ENCODE peak calls at places on chromosomes 2 and 18, in six cellular contexts. P, G, I, Z, M and D are unnamed samples.

GRCh38 chr2:109239720-109240119 is 110.7 kb downstream of the SH3RF3 start:
- DNase-seq in I (peak), Z (peak), G (peak), P (no peak), M (no peak), D (no peak)

GRCh38 chr2:38959938-38960608 is 70.4 kb downstream of the ARHGEF33 start:
- DNase-seq in I (peak), M (peak), P (peak), Z (no peak), G (peak), D (no peak)

GRCh38 chr2:70767699-70768584 is at the start of gene ADD2:
- DNase-seq in I (peak), P (peak), G (peak), M (no peak), Z (peak), D (peak)

GRCh38 chr2:232623768-232624553 is 9.4 kb upstream of the EFHD1 start:
- DNase-seq in P (no peak), Z (no peak), G (no peak), M (no peak), I (no peak), D (no peak)

GRCh38 chr2:78908973-78909372 is 116.5 kb upstream of the REG3G start:
- DNase-seq in P (no peak), I (no peak), Z (no peak), M (no peak), G (no peak), D (no peak)

GRCh38 chr2:134436706-134437105 is 182.8 kb downstream of the MGAT5 start:
- DNase-seq in M (no peak), I (no peak), P (no peak), Z (peak), G (peak), D (no peak)

GRCh38 chr2:153047220-153047619 is 328.8 kb downstream of the ARL6IP6 start:
- DNase-seq in Z (no peak), G (no peak), M (no peak), P (no peak), I (no peak), D (no peak)

GRCh38 chr2:145827235-145827634 is 1307.3 kb upstream of the ZEB2 start:
- DNase-seq in G (no peak), Z (no peak), I (no peak), M (no peak), P (no peak), D (no peak)

GRCh38 chr18:56739731-56740130 is 88.6 kb downstream of the WDR7 start:
- DNase-seq in M (no peak), G (no peak), P (no peak), Z (no peak), I (no peak), D (no peak)

GRCh38 chr18:58290059-58290747 is 246.2 kb downstream of the NEDD4L start:
- DNase-seq in Z (peak), P (no peak), I (peak), G (no peak), M (no peak), D (no peak)

GRCh38 chr2:18829331-18829902 is 240.0 kb upstream of the NT5C1B start:
- DNase-seq in G (peak), I (peak), M (no peak), Z (peak), P (no peak), D (no peak)

GRCh38 chr2:237178396-237178795 is 92.7 kb downstream of the COPS8 start:
- DNase-seq in Z (peak), G (peak), P (no peak), I (peak), M (no peak), D (no peak)

GRCh38 chr2:222919841-222920609 is 59.2 kb downstream of the ACSL3 start:
- DNase-seq in G (peak), P (no peak), Z (peak), M (no peak), I (peak), D (no peak)

GRCh38 chr18:58559427-58560186 is 69.3 kb downstream of the ALPK2 start:
- DNase-seq in P (no peak), Z (no peak), M (no peak), G (no peak), I (peak), D (no peak)

GRCh38 chr2:26605195-26605968 is 35.8 kb downstream of the CIB4 start:
- DNase-seq in Z (peak), I (peak), P (no peak), M (peak), G (peak), D (peak)

GRCh38 chr2:68357608-68358337 is 7.3 kb upstream of the PLEK start:
- DNase-seq in M (peak), G (peak), P (no peak), I (peak), Z (peak), D (no peak)

GRCh38 chr18:56096861-56097260 is 508.9 kb upstream of the TCF4 start:
- DNase-seq in I (no peak), M (no peak), P (no peak), Z (no peak), G (no peak), D (no peak)

GRCh38 chr2:23287250-23287704 is 97.7 kb upstream of the KLHL29 start:
- DNase-seq in P (no peak), G (peak), I (peak), M (peak), Z (no peak), D (no peak)

GRCh38 chr2:112033600-112033999 is 21.5 kb upstream of the TMEM87B start:
- DNase-seq in G (peak), I (peak), P (no peak), Z (peak), M (peak), D (no peak)

GRCh38 chr18:9772847-9773677 is 65.0 kb downstream of the RAB31 start:
- DNase-seq in Z (no peak), I (no peak), G (no peak), M (no peak), P (no peak), D (no peak)

GRCh38 chr18:41396211-41396610 is 558.8 kb upstream of the PIK3C3 start:
- DNase-seq in Z (no peak), I (no peak), G (no peak), M (no peak), P (no peak), D (no peak)

GRCh38 chr2:10433264-10433947 is 14.7 kb downstream of the ODC1 start:
- DNase-seq in I (no peak), G (no peak), P (peak), Z (no peak), M (no peak), D (no peak)

GRCh38 chr2:10436711-10437110 is 11.4 kb downstream of the ODC1 start:
- DNase-seq in P (peak), G (no peak), I (no peak), M (no peak), Z (no peak), D (no peak)

GRCh38 chr2:10433948-10434884 is 13.9 kb downstream of the ODC1 start:
- DNase-seq in Z (no peak), M (no peak), I (no peak), P (peak), G (no peak), D (no peak)

GRCh38 chr2:10435427-10436204 is 12.5 kb downstream of the ODC1 start:
- DNase-seq in G (no peak), M (peak), Z (no peak), I (no peak), P (peak), D (no peak)

GRCh38 chr2:10434885-10435419 is 13.2 kb downstream of the ODC1 start:
- DNase-seq in P (peak), G (peak), I (peak), Z (peak), M (peak), D (peak)
- TF ChIP-seq CTCF in P (peak), G (peak), I (peak), Z (peak), M (peak), D (peak)

GRCh38 chr2:80968450-80968849 is 663.9 kb upstream of the LRRTM1 start:
- DNase-seq in Z (peak), P (no peak), M (no peak), I (no peak), G (no peak), D (no peak)
- TF ChIP-seq CTCF in Z (peak), P (no peak), M (no peak), I (no peak), G (no peak), D (no peak)

GRCh38 chr2:29010946-29011649 is 30.0 kb downstream of the TOGARAM2 start:
- DNase-seq in M (no peak), I (peak), P (no peak), G (no peak), Z (no peak), D (peak)

GRCh38 chr2:29012211-29012681 is 31.1 kb downstream of the TOGARAM2 start:
- DNase-seq in P (no peak), M (peak), Z (no peak), G (peak), I (peak), D (peak)

GRCh38 chr2:29013046-29013780 is 32.1 kb downstream of the TOGARAM2 start:
- DNase-seq in Z (peak), I (peak), P (no peak), G (no peak), M (no peak), D (no peak)

GRCh38 chr2:29009711-29010677 is 28.9 kb downstream of the TOGARAM2 start:
- DNase-seq in Z (no peak), G (no peak), I (no peak), P (no peak), M (no peak), D (no peak)

GRCh38 chr2:29011650-29012060 is 30.6 kb downstream of the TOGARAM2 start:
- DNase-seq in I (peak), M (no peak), G (no peak), Z (no peak), P (no peak), D (no peak)
- TF ChIP-seq CTCF in I (peak), M (no peak), G (no peak), Z (no peak), P (no peak), D (no peak)

GRCh38 chr2:151640087-151640486 is 94.2 kb downstream of the NEB start:
- DNase-seq in G (no peak), I (no peak), P (no peak), Z (no peak), M (no peak), D (no peak)

GRCh38 chr2:151632993-151633592 is 101.2 kb downstream of the NEB start:
- DNase-seq in I (peak), P (no peak), Z (peak), M (no peak), G (peak), D (no peak)

GRCh38 chr2:151638188-151638933 is 95.9 kb downstream of the NEB start:
- DNase-seq in Z (peak), I (no peak), G (no peak), M (no peak), P (no peak), D (no peak)

GRCh38 chr2:151634726-151635467 is 99.4 kb downstream of the NEB start:
- DNase-seq in Z (no peak), M (no peak), I (no peak), P (no peak), G (no peak), D (no peak)

DNA sequence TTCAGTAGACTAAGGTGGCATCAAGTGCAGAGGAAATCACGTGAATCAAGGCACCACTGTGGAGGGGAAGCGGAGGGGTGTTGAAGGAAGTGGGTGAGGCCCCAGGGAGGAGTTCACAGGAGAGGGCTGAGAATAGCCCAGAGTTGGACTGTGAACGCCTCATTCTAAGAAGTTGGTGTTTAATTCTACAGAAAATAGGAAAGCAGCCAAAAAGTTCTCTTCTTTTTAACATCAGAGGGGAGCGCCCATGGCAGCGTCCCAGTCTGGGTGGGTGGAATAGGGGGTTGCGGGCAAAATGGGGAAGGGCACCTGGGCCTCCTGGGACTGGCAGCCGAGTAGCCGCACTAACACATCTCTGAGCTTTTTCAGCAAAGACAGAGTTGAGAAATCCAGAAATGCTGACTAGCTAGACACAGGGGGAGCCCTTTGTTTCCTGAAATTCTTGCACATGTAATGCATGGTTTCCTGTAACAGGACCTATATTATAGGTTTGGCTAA is 96.9 kb downstream of the NEB start:
- DNase-seq in P (no peak), G (no peak), M (no peak), Z (no peak), I (no peak), D (no peak)
- TF ChIP-seq CTCF in P (no peak), G (no peak), M (no peak), Z (no peak), I (no peak), D (no peak)

GRCh38 chr2:239398536-239398935 is 2.3 kb downstream of the HDAC4 start:
- DNase-seq in I (no peak), Z (no peak), M (peak), G (no peak), P (no peak), D (no peak)

GRCh38 chr2:239394978-239395377 is 5.8 kb downstream of the HDAC4 start:
- DNase-seq in Z (no peak), G (no peak), I (no peak), P (no peak), M (peak), D (no peak)

GRCh38 chr2:239397856-239398470 is 2.9 kb downstream of the HDAC4 start:
- DNase-seq in G (peak), I (peak), M (peak), Z (no peak), P (no peak), D (peak)

GRCh38 chr2:239395524-239395923 is 5.3 kb downstream of the HDAC4 start:
- DNase-seq in M (peak), I (no peak), Z (no peak), G (no peak), P (no peak), D (no peak)

DNA sequence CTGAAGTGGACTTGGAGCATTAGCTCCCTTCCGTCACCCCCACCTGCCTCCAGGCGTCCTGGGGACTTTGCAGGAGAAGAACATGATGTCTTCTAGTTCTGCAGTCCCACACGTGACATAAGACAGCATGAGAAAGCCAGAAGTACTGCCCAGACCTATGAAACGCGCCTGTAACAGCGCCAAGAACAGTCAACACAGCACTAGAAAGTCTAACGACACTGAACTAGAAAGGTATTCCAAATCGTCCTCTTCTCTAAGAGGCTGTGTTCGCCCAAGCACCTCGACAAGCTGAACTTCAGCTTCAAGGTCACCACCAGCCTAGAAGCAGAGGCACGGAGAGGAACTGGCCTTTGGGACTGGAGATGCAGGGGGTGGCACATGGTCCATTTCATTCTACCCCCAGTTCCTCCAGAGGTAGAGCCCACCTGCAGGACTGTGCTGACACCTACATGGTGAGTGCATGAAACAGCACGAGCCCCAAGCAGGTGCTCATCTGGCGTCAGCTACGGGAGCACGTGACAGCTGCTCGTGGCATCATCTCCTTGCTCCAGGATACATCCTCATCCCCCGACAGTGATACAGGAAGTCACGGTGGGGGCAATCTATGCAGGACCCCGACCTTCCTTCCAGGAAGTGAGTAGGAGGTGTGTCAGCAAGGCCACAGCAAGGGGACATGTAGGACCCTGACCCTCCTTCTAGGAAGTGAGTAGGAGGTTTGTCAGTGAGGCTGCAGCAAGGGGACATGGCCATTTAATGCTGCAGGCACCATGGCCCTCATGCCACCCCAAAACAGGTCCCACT is 3.7 kb downstream of the HDAC4 start:
- DNase-seq in P (peak), G (no peak), Z (no peak), M (peak), I (no peak), D (no peak)
- TF ChIP-seq CTCF in P (no peak), G (no peak), Z (no peak), M (no peak), I (no peak), D (no peak)

GRCh38 chr2:10267551-10268465 is 34.9 kb upstream of the HPCAL1 start:
- DNase-seq in M (peak), G (no peak), P (peak), Z (no peak), I (no peak), D (no peak)
- TF ChIP-seq CTCF in M (no peak), G (no peak), P (no peak), Z (no peak), I (no peak), D (no peak)